ENCODE peak calls at places on chromosome 6, in six cellular contexts. A is neural crest cell; O is spleen; X is CD8-positive, alpha-beta T cell; G is H1; J is tibial artery. T is an unnamed sample.

GRCh38 chr6:35477028-35477427 is 8.8 kb downstream of the RPL10A start:
- DNase-seq in A (no peak), O (no peak), X (no peak), G (no peak), J (no peak), T (no peak)

GRCh38 chr6:77463308-77463880 is at the start of gene HTR1B:
- DNase-seq in A (peak; percentile 12), O (no peak), X (no peak), G (peak; percentile 80), J (no peak), T (no peak)

GRCh38 chr6:138957484-138957883 is 30.6 kb downstream of the REPS1 start:
- DNase-seq in A (no peak), O (no peak), X (no peak), G (no peak), J (no peak), T (no peak)

GRCh38 chr6:54125493-54125892 is 14.2 kb downstream of the MLIP start:
- DNase-seq in A (no peak), O (no peak), X (no peak), G (no peak), J (no peak), T (no peak)

GRCh38 chr6:132669690-132670291 is 10.8 kb upstream of the TAAR1 start:
- DNase-seq in A (no peak), O (no peak), X (no peak), G (no peak), J (no peak), T (no peak)

GRCh38 chr6:127951172-127951995 is 50.5 kb upstream of the THEMIS start:
- DNase-seq in A (no peak), O (no peak), X (no peak), G (no peak), J (no peak), T (no peak)

GRCh38 chr6:99603421-99604160 is 3.0 kb upstream of the PRDM13 start:
- DNase-seq in A (no peak), O (peak; percentile 78), X (peak; percentile 32), G (peak; percentile 89), J (no peak), T (peak; percentile 47)

GRCh38 chr6:1767481-1768246 is 157.9 kb downstream of the FOXC1 start:
- DNase-seq in A (no peak), O (no peak), X (no peak), G (no peak), J (peak; percentile 75), T (no peak)

GRCh38 chr6:126064257-126064993 is 78.1 kb downstream of the TRMT11 start:
- DNase-seq in A (no peak), O (no peak), X (no peak), G (no peak), J (no peak), T (no peak)

GRCh38 chr6:45001663-45002062 is 326.5 kb upstream of the RUNX2 start:
- DNase-seq in A (no peak), O (no peak), X (no peak), G (no peak), J (no peak), T (no peak)

GRCh38 chr6:132122871-132123270 is 171.7 kb upstream of the CCN2 start:
- DNase-seq in A (no peak), O (no peak), X (no peak), G (no peak), J (no peak), T (no peak)

GRCh38 chr6:106609699-106610098 is 19.6 kb downstream of the RTN4IP1 start:
- DNase-seq in A (no peak), O (no peak), X (peak; percentile 25), G (no peak), J (no peak), T (no peak)

GRCh38 chr6:89122625-89123024 is 4.8 kb upstream of the SRSF12 start:
- DNase-seq in A (no peak), O (no peak), X (no peak), G (no peak), J (no peak), T (peak; percentile 46)

GRCh38 chr6:81938991-81939773 is 186.7 kb upstream of the TENT5A start:
- DNase-seq in A (no peak), O (no peak), X (no peak), G (no peak), J (no peak), T (no peak)

GRCh38 chr6:50986319-50986718 is 167.6 kb downstream of the TFAP2B start:
- DNase-seq in A (no peak), O (no peak), X (no peak), G (no peak), J (no peak), T (no peak)

GRCh38 chr6:34526241-34526972 is 29.7 kb downstream of the SPDEF start:
- DNase-seq in A (no peak), O (peak; percentile 76), X (no peak), G (no peak), J (peak; percentile 31), T (no peak)

GRCh38 chr6:130513770-130514169 is 148.0 kb downstream of the TMEM200A start:
- DNase-seq in A (no peak), O (no peak), X (peak; percentile 38), G (no peak), J (no peak), T (no peak)

GRCh38 chr6:70051197-70051596 is 184.8 kb downstream of the COL19A1 start:
- DNase-seq in A (no peak), O (no peak), X (no peak), G (no peak), J (no peak), T (no peak)

GRCh38 chr6:109466212-109466923 is 10.8 kb upstream of the MICAL1 start:
- DNase-seq in A (no peak), O (no peak), X (no peak), G (no peak), J (no peak), T (no peak)

GRCh38 chr6:125307964-125308615 is 6.3 kb upstream of the HDDC2 start:
- DNase-seq in A (no peak), O (no peak), X (no peak), G (no peak), J (no peak), T (no peak)

GRCh38 chr6:163670283-163670682 is 255.8 kb downstream of the QKI start:
- DNase-seq in A (no peak), O (no peak), X (no peak), G (no peak), J (no peak), T (peak; percentile 28)

GRCh38 chr6:48084201-48084600 is 26.8 kb downstream of the PTCHD4 start:
- DNase-seq in A (no peak), O (no peak), X (no peak), G (no peak), J (no peak), T (no peak)

GRCh38 chr6:1620504-1621327 is 11.0 kb downstream of the FOXC1 start:
- DNase-seq in A (no peak), O (peak; percentile 71), X (no peak), G (no peak), J (no peak), T (no peak)

GRCh38 chr6:52415917-52416628 is 4.1 kb upstream of the EFHC1 start:
- DNase-seq in A (no peak), O (no peak), X (no peak), G (no peak), J (no peak), T (no peak)

GRCh38 chr6:3403244-3404154 is 53.4 kb downstream of the SLC22A23 start:
- DNase-seq in A (no peak), O (no peak), X (no peak), G (no peak), J (no peak), T (no peak)

GRCh38 chr6:55917756-55918415 is 42.5 kb upstream of the BMP5 start:
- DNase-seq in A (no peak), O (no peak), X (no peak), G (no peak), J (no peak), T (no peak)

GRCh38 chr6:3798211-3798909 is 46.8 kb upstream of the PXDC1 start:
- DNase-seq in A (no peak), O (no peak), X (no peak), G (no peak), J (no peak), T (no peak)

GRCh38 chr6:87333591-87334181 is 4.6 kb upstream of the GJB7 start:
- DNase-seq in A (no peak), O (no peak), X (no peak), G (no peak), J (no peak), T (no peak)

GRCh38 chr6:4908062-4908461 is 95.8 kb downstream of the RPP40 start:
- DNase-seq in A (no peak), O (no peak), X (no peak), G (no peak), J (no peak), T (no peak)

GRCh38 chr6:126804255-126805064 is 314.0 kb upstream of the RSPO3 start:
- DNase-seq in A (peak; percentile 30), O (no peak), X (no peak), G (no peak), J (no peak), T (no peak)

GRCh38 chr6:25922301-25922700 is 8.2 kb downstream of the SLC17A2 start:
- DNase-seq in A (no peak), O (no peak), X (no peak), G (no peak), J (no peak), T (no peak)

GRCh38 chr6:155495011-155495768 is 39.6 kb upstream of the NOX3 start:
- DNase-seq in A (no peak), O (no peak), X (no peak), G (peak; percentile 59), J (peak; percentile 73), T (no peak)
- TF ChIP-seq CTCF in A (no peak), O (no peak), X (no peak), G (peak; percentile 73), J (no peak), T (peak; percentile 31)

GRCh38 chr6:13428528-13429405 is 58.6 kb downstream of the GFOD1 start:
- DNase-seq in A (no peak), O (peak; percentile 75), X (no peak), G (no peak), J (no peak), T (no peak)
- TF ChIP-seq CTCF in A (no peak), O (no peak), X (peak; percentile 16), G (peak; percentile 38), J (no peak), T (peak; percentile 1)

GRCh38 chr6:72809701-72810379 is 188.0 kb downstream of the KCNQ5 start:
- DNase-seq in A (no peak), O (no peak), X (no peak), G (no peak), J (no peak), T (no peak)

GRCh38 chr6:72813807-72814596 is 192.1 kb downstream of the KCNQ5 start:
- DNase-seq in A (no peak), O (no peak), X (no peak), G (no peak), J (no peak), T (no peak)

GRCh38 chr6:72816022-72816421 is 194.2 kb downstream of the KCNQ5 start:
- DNase-seq in A (no peak), O (no peak), X (no peak), G (no peak), J (no peak), T (no peak)

GRCh38 chr6:72810571-72811280 is 188.9 kb downstream of the KCNQ5 start:
- DNase-seq in A (no peak), O (no peak), X (no peak), G (no peak), J (no peak), T (no peak)

GRCh38 chr6:72811971-72812421 is 190.1 kb downstream of the KCNQ5 start:
- DNase-seq in A (no peak), O (no peak), X (no peak), G (no peak), J (no peak), T (no peak)
- TF ChIP-seq CTCF in A (no peak), O (no peak), X (no peak), G (no peak), J (no peak), T (no peak)

GRCh38 chr6:31826793-31827285 is 699 bp upstream of the HSPA1B start:
- DNase-seq in A (no peak), O (peak; percentile 90), X (no peak), G (peak; percentile 62), J (peak; percentile 94), T (no peak)
- TF ChIP-seq CTCF in A (no peak), O (no peak), X (no peak), G (no peak), J (no peak), T (no peak)